ENCODE peak calls at places on chromosome 4, in six cellular contexts. One of them, this sample, is unnamed.

GRCh38 chr4:2832309-2832980 is 11.2 kb upstream of the ADD1 start:
- DNase-seq in K562: no peak
- DNase-seq in mesendoderm: no peak
- DNase-seq in HCT116: no peak
- DNase-seq in Karpas-422: peak; percentile 78
- DNase-seq in GM23248: no peak
- DNase-seq in this sample: no peak

GRCh38 chr4:56511098-56511497 is 5.5 kb downstream of the ARL9 start:
- DNase-seq in K562: peak; percentile 16
- DNase-seq in mesendoderm: no peak
- DNase-seq in HCT116: no peak
- DNase-seq in Karpas-422: no peak
- DNase-seq in GM23248: no peak
- DNase-seq in this sample: no peak

GRCh38 chr4:37892641-37893040 is 1.8 kb downstream of the TBC1D1 start:
- DNase-seq in K562: no peak
- DNase-seq in mesendoderm: no peak
- DNase-seq in HCT116: no peak
- DNase-seq in Karpas-422: peak; percentile 65
- DNase-seq in GM23248: no peak
- DNase-seq in this sample: no peak

GRCh38 chr4:686371-687040 is 2.4 kb downstream of the SLC49A3 start:
- DNase-seq in K562: no peak
- DNase-seq in mesendoderm: no peak
- DNase-seq in HCT116: no peak
- DNase-seq in Karpas-422: no peak
- DNase-seq in GM23248: no peak
- DNase-seq in this sample: no peak

GRCh38 chr4:184598753-184599491 is 50.3 kb downstream of the CASP3 start:
- DNase-seq in K562: no peak
- DNase-seq in mesendoderm: peak; percentile 22
- DNase-seq in HCT116: no peak
- DNase-seq in Karpas-422: no peak
- DNase-seq in GM23248: peak; percentile 38
- DNase-seq in this sample: no peak

GRCh38 chr4:139522457-139522856 is 33.6 kb downstream of the SETD7 start:
- DNase-seq in K562: no peak
- DNase-seq in mesendoderm: peak; percentile 33
- DNase-seq in HCT116: no peak
- DNase-seq in Karpas-422: no peak
- DNase-seq in GM23248: no peak
- DNase-seq in this sample: no peak

GRCh38 chr4:77800483-77801259 is 18.5 kb downstream of the CNOT6L start:
- DNase-seq in K562: no peak
- DNase-seq in mesendoderm: no peak
- DNase-seq in HCT116: no peak
- DNase-seq in Karpas-422: no peak
- DNase-seq in GM23248: peak; percentile 44
- DNase-seq in this sample: peak; percentile 39

GRCh38 chr4:7371122-7371941 is 63.4 kb downstream of the PSAPL1 start:
- DNase-seq in K562: no peak
- DNase-seq in mesendoderm: no peak
- DNase-seq in HCT116: no peak
- DNase-seq in Karpas-422: no peak
- DNase-seq in GM23248: peak; percentile 13
- DNase-seq in this sample: peak; percentile 72

GRCh38 chr4:65392488-65392887 is 277.8 kb downstream of the EPHA5 start:
- DNase-seq in K562: no peak
- DNase-seq in mesendoderm: no peak
- DNase-seq in HCT116: no peak
- DNase-seq in Karpas-422: no peak
- DNase-seq in GM23248: no peak
- DNase-seq in this sample: no peak

GRCh38 chr4:141427726-141428296 is 207.1 kb downstream of the ZNF330 start:
- DNase-seq in K562: no peak
- DNase-seq in mesendoderm: no peak
- DNase-seq in HCT116: no peak
- DNase-seq in Karpas-422: no peak
- DNase-seq in GM23248: peak; percentile 72
- DNase-seq in this sample: no peak

GRCh38 chr4:108117473-108118182 is 51.1 kb downstream of the LEF1 start:
- DNase-seq in K562: peak; percentile 41
- DNase-seq in mesendoderm: peak; percentile 96
- DNase-seq in HCT116: no peak
- DNase-seq in Karpas-422: no peak
- DNase-seq in GM23248: no peak
- DNase-seq in this sample: no peak

GRCh38 chr4:4501678-4502077 is 40.2 kb downstream of the STX18 start:
- DNase-seq in K562: no peak
- DNase-seq in mesendoderm: no peak
- DNase-seq in HCT116: no peak
- DNase-seq in Karpas-422: no peak
- DNase-seq in GM23248: no peak
- DNase-seq in this sample: no peak

GRCh38 chr4:175637762-175638161 is 174.3 kb downstream of the GPM6A start:
- DNase-seq in K562: no peak
- DNase-seq in mesendoderm: no peak
- DNase-seq in HCT116: no peak
- DNase-seq in Karpas-422: no peak
- DNase-seq in GM23248: no peak
- DNase-seq in this sample: no peak

GRCh38 chr4:145732416-145732815 is 52.5 kb downstream of the C4orf51 start:
- DNase-seq in K562: no peak
- DNase-seq in mesendoderm: no peak
- DNase-seq in HCT116: no peak
- DNase-seq in Karpas-422: no peak
- DNase-seq in GM23248: peak; percentile 30
- DNase-seq in this sample: no peak

GRCh38 chr4:158346576-158346975 is 136.3 kb downstream of the TMEM144 start:
- DNase-seq in K562: no peak
- DNase-seq in mesendoderm: no peak
- DNase-seq in HCT116: no peak
- DNase-seq in Karpas-422: no peak
- DNase-seq in GM23248: no peak
- DNase-seq in this sample: no peak

GRCh38 chr4:163505374-163505773 is 10.9 kb downstream of the TMA16 start:
- DNase-seq in K562: no peak
- DNase-seq in mesendoderm: no peak
- DNase-seq in HCT116: no peak
- DNase-seq in Karpas-422: no peak
- DNase-seq in GM23248: peak; percentile 11
- DNase-seq in this sample: peak; percentile 3

GRCh38 chr4:128548381-128548780 is 260.8 kb upstream of the PGRMC2 start:
- DNase-seq in K562: no peak
- DNase-seq in mesendoderm: no peak
- DNase-seq in HCT116: no peak
- DNase-seq in Karpas-422: no peak
- DNase-seq in GM23248: no peak
- DNase-seq in this sample: no peak

GRCh38 chr4:111064342-111064993 is 441.6 kb upstream of the PITX2 start:
- DNase-seq in K562: no peak
- DNase-seq in mesendoderm: peak; percentile 78
- DNase-seq in HCT116: peak; percentile 93
- DNase-seq in Karpas-422: no peak
- DNase-seq in GM23248: peak; percentile 98
- DNase-seq in this sample: peak; percentile 38

GRCh38 chr4:100190643-100191600 is 654 bp upstream of the DDIT4L start:
- DNase-seq in K562: no peak
- DNase-seq in mesendoderm: peak; percentile 51
- DNase-seq in HCT116: no peak
- DNase-seq in Karpas-422: no peak
- DNase-seq in GM23248: peak; percentile 73
- DNase-seq in this sample: peak; percentile 51

GRCh38 chr4:100895572-100896197 is 377.9 kb upstream of the EMCN start:
- DNase-seq in K562: no peak
- DNase-seq in mesendoderm: no peak
- DNase-seq in HCT116: no peak
- DNase-seq in Karpas-422: no peak
- DNase-seq in GM23248: peak; percentile 39
- DNase-seq in this sample: peak; percentile 44

DNA sequence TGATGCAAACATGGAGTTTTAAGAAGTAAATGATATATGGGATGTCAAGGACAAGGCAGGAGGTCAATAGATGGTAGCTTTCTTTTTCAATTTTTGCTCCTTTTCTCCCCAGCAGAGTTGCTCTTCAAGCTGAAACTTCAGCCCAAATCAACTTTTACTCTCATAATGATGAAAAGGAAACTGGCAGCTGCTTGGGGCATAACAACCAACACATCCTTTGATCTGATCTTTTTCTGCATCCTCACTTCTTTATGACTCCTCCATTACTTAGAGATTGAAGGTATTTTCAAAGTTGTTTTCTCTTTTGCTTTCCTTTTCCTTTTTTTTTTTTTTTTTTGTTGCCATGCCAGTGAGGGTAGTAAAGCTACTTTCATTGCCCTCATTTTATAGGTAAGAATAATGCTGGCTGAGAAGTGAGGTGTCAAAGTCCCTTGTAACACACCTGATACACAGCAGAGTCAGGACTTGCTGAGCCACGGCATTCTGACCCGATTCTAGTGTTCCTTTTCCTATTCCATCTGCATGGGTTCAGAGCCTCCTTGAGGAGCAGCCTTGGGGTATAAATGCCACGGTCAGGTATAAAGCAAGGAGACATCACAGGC is 26.9 kb downstream of the SLC2A9 start:
- DNase-seq in K562: no peak
- DNase-seq in mesendoderm: no peak
- DNase-seq in HCT116: no peak
- DNase-seq in Karpas-422: no peak
- DNase-seq in GM23248: no peak
- DNase-seq in this sample: no peak
- H3K36me3 ChIP-seq in K562: no peaks in the 10 kb centered on the region
- H3K36me3 ChIP-seq in mesendoderm: no peaks in the 10 kb centered on the region
- H3K36me3 ChIP-seq in HCT116: no peaks in the 10 kb centered on the region
- H3K36me3 ChIP-seq in Karpas-422: no peaks in the 10 kb centered on the region
- H3K36me3 ChIP-seq in GM23248: no peaks in the 10 kb centered on the region
- H3K36me3 ChIP-seq in this sample: no peaks in the 10 kb centered on the region

DNA sequence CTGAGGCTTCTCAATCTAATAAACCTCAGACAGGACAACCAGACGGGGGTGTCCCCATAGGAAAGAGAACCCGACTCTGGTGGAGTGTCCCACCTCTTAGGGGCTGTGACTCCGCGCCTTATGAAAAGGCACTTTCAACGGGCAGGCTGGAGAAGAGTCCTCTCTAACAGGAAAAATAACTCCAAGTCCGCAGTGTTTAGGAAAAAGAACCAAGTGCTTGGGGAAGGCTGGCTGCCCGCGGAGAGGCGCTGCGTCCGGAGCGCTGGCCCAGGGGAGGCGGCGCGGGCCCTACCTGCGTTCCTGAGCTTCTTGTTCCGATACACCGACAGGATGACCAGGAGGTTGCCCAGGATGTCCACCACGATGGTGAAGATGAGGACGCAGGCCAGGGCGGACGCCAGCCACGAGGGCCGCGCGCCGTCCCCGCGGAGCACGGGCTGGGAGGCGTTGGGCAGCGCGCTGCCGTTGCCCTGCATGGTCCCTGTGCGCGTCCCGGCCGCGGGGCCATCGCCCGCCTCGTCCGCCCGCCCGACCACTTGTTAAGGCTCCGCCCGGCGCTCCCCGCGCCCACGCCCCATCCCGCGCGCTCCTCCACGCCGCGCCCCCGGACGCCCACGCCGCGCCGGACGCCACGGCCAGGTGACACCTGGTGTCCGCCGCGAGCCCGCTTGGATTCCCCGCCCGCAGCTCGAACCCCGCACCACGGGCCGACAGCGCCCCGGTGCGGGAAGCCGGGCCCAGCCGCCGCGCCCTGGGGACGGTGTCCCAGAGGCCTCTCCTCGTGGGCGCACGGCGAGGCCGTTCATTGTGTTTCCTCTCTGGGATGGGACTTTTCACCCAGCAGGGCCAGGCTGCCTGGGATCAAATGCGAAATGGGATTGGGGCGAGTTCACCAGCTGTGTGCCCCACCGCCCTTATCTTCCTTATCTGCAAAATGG is at the start of gene MTNR1A:
- DNase-seq in K562: no peak
- DNase-seq in mesendoderm: peak; percentile 71
- DNase-seq in HCT116: no peak
- DNase-seq in Karpas-422: no peak
- DNase-seq in GM23248: peak; percentile 19
- DNase-seq in this sample: peak; percentile 15
- H3K9ac ChIP-seq in K562: no peak within 1 kb of the TSS
- H3K9ac ChIP-seq in mesendoderm: peak within 1 kb of the TSS; percentile 70
- H3K9ac ChIP-seq in HCT116: peak within 1 kb of the TSS; percentile 41
- H3K9ac ChIP-seq in Karpas-422: no peak within 1 kb of the TSS
- H3K9ac ChIP-seq in GM23248: no peak within 1 kb of the TSS
- H3K9ac ChIP-seq in this sample: no peak within 1 kb of the TSS

DNA sequence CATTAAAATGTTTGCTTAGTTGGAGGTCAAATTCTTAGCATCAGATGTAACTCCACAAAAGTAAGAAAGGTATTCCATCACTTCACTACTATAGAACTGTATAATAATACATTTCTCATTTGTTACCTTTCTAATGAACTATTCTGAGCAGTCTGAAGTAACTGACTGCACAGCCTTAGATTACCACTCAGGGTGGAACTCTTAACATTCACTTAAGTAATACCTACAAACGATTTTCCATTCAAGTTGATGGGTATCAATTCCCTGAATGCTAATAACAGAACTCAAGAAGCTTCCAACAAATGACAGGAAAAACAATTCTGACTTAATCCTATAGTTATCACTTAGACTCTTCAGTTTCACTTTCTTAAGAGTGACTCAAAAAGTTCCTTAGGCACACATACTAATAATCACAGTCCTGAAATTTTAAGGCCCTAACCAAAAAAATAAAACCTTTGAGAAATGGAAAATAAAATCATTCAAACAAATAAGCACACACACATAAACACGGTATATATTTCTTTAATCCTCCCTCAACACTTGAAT is 20.9 kb downstream of the HNRNPD start:
- DNase-seq in K562: no peak
- DNase-seq in mesendoderm: no peak
- DNase-seq in HCT116: no peak
- DNase-seq in Karpas-422: no peak
- DNase-seq in GM23248: peak; percentile 47
- DNase-seq in this sample: peak; percentile 22
- H3K36me3 ChIP-seq in K562: peaks cover 88% of the 10 kb centered on the region
- H3K36me3 ChIP-seq in mesendoderm: peaks cover 10% of the 10 kb centered on the region
- H3K36me3 ChIP-seq in HCT116: peaks cover 58% of the 10 kb centered on the region
- H3K36me3 ChIP-seq in Karpas-422: peaks cover 48% of the 10 kb centered on the region
- H3K36me3 ChIP-seq in GM23248: peaks cover 69% of the 10 kb centered on the region
- H3K36me3 ChIP-seq in this sample: peaks cover 61% of the 10 kb centered on the region

DNA sequence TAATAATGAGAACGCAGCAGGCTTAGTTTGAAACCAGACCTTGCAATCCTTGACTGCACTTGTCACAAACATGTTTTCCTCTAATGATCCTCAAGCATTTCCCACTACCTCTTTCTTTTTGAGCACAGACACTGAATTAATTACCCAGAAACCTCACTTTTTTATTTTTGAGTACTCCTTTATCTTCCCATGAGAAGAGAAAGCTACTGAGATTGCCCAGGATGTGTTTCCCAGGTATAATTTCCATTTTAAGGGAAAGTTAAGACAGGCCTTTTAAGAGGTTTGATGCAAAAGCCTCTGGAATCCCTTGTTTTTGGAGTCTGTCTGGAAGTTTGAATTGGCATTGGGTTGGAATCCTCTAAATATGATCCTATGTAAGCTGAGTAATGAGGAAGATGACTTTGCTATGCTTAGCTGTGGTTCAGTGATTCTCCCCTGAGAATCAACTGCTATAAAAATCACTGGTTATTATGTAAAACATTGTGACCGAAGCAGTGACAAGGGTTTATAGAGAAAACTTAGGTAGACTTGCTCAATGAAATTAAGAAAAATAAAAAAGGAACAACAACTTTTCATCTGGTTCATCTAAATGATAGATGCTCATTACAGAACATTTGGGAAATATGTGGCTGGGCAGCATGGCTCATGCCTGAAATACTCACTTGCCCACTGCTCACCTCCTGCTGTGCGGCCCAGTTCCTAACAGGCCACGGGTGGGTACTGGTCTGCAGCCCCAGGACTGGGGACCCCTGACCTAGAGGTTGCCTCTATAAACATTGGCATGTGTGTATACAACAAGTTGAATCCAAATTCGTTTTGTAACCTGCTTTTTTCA is 10.8 kb upstream of the RHOH start:
- DNase-seq in K562: no peak
- DNase-seq in mesendoderm: no peak
- DNase-seq in HCT116: no peak
- DNase-seq in Karpas-422: peak; percentile 90
- DNase-seq in GM23248: peak; percentile 59
- DNase-seq in this sample: peak; percentile 45
- H3K9ac ChIP-seq in K562: no peak overlapping the region
- H3K9ac ChIP-seq in mesendoderm: no peak overlapping the region
- H3K9ac ChIP-seq in HCT116: no peak overlapping the region
- H3K9ac ChIP-seq in Karpas-422: peak overlapping the region; percentile 41
- H3K9ac ChIP-seq in GM23248: peak overlapping the region; percentile 24
- H3K9ac ChIP-seq in this sample: no peak overlapping the region

This sample was measured in adipocyte.